ENCODE peak calls at places on chromosome 11, in ten cellular contexts. J is tibial artery, S is thyroid gland, C is cardiac muscle cell, W is mammary epithelial cell, F is uterus, D is psoas muscle, Z is PC-9, G is AG04450, N is A549. L is an unnamed sample.

GRCh38 chr11:92594251-92594650 is 369.6 kb downstream of the FAT3 start:
- DNase-seq in J (no peak), S (no peak), C (no peak), W (no peak), F (no peak), D (no peak), Z (no peak), G (no peak), N (no peak), L (no peak)

GRCh38 chr11:27910186-27910941 is 197.6 kb downstream of the KIF18A start:
- DNase-seq in J (no peak), S (no peak), C (peak), W (peak), F (no peak), D (no peak), Z (peak), G (no peak), N (peak), L (no peak)

GRCh38 chr11:64810891-64811272 is 531 bp upstream of the MEN1 start:
- DNase-seq in J (peak), S (peak), C (no peak), W (no peak), F (no peak), D (no peak), Z (no peak), G (no peak), N (no peak), L (no peak)

GRCh38 chr11:126519653-126520573 is 164.4 kb downstream of the ST3GAL4 start:
- DNase-seq in J (no peak), S (no peak), C (no peak), W (no peak), F (peak), D (no peak), Z (no peak), G (no peak), N (no peak), L (peak)

GRCh38 chr11:115919341-115920086 is 415.3 kb upstream of the CADM1 start:
- DNase-seq in J (no peak), S (peak), C (peak), W (peak), F (no peak), D (no peak), Z (no peak), G (no peak), N (peak), L (no peak)

GRCh38 chr11:416757-417621 is 2.2 kb upstream of the SIGIRR start:
- DNase-seq in J (no peak), S (peak), C (peak), W (peak), F (no peak), D (peak), Z (peak), G (no peak), N (no peak), L (no peak)

GRCh38 chr11:5608778-5609177 is 12.3 kb downstream of the TRIM6 start:
- DNase-seq in J (no peak), S (no peak), C (peak), W (no peak), F (no peak), D (no peak), Z (no peak), G (no peak), N (no peak), L (no peak)

GRCh38 chr11:47106839-47107520 is 69.7 kb downstream of the ARFGAP2 start:
- DNase-seq in J (no peak), S (peak), C (no peak), W (no peak), F (no peak), D (no peak), Z (no peak), G (no peak), N (no peak), L (no peak)

GRCh38 chr11:94876645-94877445 is 96.5 kb downstream of the CWC15 start:
- DNase-seq in J (peak), S (peak), C (peak), W (peak), F (peak), D (peak), Z (no peak), G (peak), N (peak), L (peak)

GRCh38 chr11:110901441-110901840 is 189.2 kb upstream of the ARHGAP20 start:
- DNase-seq in J (no peak), S (no peak), C (no peak), W (no peak), F (no peak), D (no peak), Z (no peak), G (no peak), N (no peak), L (no peak)

GRCh38 chr11:68761801-68762200 is 10.5 kb upstream of the TESMIN start:
- DNase-seq in J (no peak), S (no peak), C (no peak), W (no peak), F (no peak), D (no peak), Z (no peak), G (no peak), N (no peak), L (no peak)

GRCh38 chr11:78606667-78607066 is 32.0 kb upstream of the NARS2 start:
- DNase-seq in J (no peak), S (no peak), C (no peak), W (peak), F (no peak), D (no peak), Z (peak), G (no peak), N (no peak), L (no peak)

GRCh38 chr11:123045101-123045500 is 16.8 kb downstream of the HSPA8 start:
- DNase-seq in J (no peak), S (no peak), C (no peak), W (no peak), F (no peak), D (no peak), Z (no peak), G (no peak), N (no peak), L (no peak)

GRCh38 chr11:77851513-77851912 is 30.6 kb downstream of the AAMDC start:
- DNase-seq in J (no peak), S (no peak), C (peak), W (no peak), F (no peak), D (no peak), Z (no peak), G (no peak), N (no peak), L (no peak)

GRCh38 chr11:67240575-67241389 is 25.5 kb upstream of the GRK2 start:
- DNase-seq in J (peak), S (peak), C (peak), W (peak), F (peak), D (peak), Z (peak), G (peak), N (peak), L (peak)

GRCh38 chr11:119919656-119920055 is 190.7 kb upstream of the NECTIN1 start:
- DNase-seq in J (no peak), S (no peak), C (no peak), W (no peak), F (no peak), D (no peak), Z (no peak), G (no peak), N (no peak), L (no peak)

GRCh38 chr11:68276864-68277263 is 5.1 kb upstream of the C11orf24 start:
- DNase-seq in J (no peak), S (no peak), C (no peak), W (no peak), F (no peak), D (no peak), Z (no peak), G (no peak), N (no peak), L (no peak)

GRCh38 chr11:16402654-16403447 is 46.5 kb upstream of the SOX6 start:
- DNase-seq in J (no peak), S (no peak), C (no peak), W (no peak), F (no peak), D (no peak), Z (no peak), G (no peak), N (no peak), L (no peak)

GRCh38 chr11:73072935-73073481 is 69.1 kb downstream of the FCHSD2 start:
- DNase-seq in J (no peak), S (no peak), C (peak), W (peak), F (no peak), D (no peak), Z (peak), G (no peak), N (peak), L (no peak)

GRCh38 chr11:26247340-26247739 is 84.6 kb upstream of the ANO3 start:
- DNase-seq in J (no peak), S (no peak), C (peak), W (peak), F (no peak), D (no peak), Z (no peak), G (no peak), N (no peak), L (no peak)

GRCh38 chr11:109864834-109865557 is 228.2 kb upstream of the ZC3H12C start:
- DNase-seq in J (no peak), S (no peak), C (peak), W (peak), F (no peak), D (no peak), Z (no peak), G (peak), N (no peak), L (no peak)
- H3K27ac ChIP-seq in J (no peak), S (no peak), C (peak), W (no peak), F (no peak), D (no peak), Z (no peak), G (no peak), N (no peak), L (no peak)

DNA sequence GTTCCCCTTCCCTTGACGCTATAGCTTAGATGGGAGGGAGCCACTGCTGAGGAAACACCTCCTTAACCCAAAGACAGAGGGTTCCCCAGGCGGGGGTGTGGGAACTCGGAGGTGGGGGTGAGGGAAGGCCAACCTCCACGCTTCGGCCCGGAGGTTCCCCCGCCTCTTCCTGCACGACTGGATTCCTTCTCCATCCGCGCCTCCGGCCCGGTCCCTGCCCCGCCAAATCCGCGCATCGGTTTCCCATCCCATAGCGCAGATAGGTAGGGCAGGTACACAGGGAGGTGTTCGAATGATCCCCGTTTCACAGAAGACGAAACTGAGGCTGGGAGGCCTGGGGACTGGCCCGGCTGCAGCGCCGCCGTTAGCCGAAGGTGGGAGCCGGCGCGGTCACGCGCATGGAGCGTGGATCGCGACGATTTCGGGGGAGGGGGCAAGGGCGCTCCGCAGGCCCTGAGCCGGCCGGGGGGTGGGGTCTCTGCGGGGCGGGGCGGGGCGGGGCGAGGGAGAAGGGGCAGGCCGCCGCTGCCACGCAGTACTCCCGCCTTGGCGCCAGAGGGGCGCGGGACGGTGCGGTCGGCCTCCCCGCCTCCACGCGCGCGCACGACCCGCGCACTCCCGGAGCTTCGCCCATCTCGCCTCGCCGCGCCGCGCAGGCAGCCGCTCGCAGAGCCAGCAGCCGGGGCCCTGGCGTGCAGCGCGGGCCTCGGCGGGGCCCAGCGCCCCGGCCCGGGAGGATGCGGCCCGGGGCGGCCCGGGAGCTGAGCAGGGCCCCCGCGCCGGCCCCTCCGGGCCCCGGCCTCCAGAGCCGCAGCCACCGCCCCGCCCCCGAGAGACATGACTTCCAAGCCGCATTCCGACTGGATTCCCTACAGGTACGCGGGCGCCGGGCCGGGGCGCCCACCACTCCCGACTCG is at the start of gene TUB:
- DNase-seq in J (no peak), S (peak), C (peak), W (no peak), F (no peak), D (peak), Z (no peak), G (no peak), N (peak), L (peak)
- H3K27ac ChIP-seq in J (no peak), S (peak), C (no peak), W (no peak), F (peak), D (no peak), Z (no peak), G (peak), N (peak), L (no peak)

DNA sequence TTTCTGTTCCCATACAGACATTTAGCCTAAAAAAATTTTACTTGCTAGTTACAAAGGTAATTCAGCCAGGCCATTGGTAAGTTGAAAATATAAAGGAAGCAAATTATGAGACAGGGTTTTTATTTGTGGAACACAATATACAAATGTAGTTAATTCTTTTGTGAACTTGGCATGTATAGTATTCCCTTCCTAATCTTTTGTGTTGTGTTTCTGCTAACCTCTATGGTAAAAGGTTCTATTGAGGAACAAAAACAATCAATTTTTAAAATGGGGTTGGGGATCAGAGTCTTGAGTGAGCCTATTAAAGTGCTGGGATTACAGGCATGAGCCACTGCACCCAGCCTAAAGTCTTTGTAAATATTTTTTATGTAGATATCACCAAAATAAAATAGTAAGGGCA is 14.1 kb downstream of the SWAP70 start:
- DNase-seq in J (no peak), S (no peak), C (no peak), W (no peak), F (no peak), D (no peak), Z (no peak), G (no peak), N (no peak), L (no peak)
- H3K27ac ChIP-seq in J (no peak), S (no peak), C (no peak), W (no peak), F (no peak), D (no peak), Z (no peak), G (no peak), N (no peak), L (no peak)

GRCh38 chr11:75241036-75241905 is 697 bp downstream of the TPBGL start:
- DNase-seq in J (peak), S (peak), C (peak), W (peak), F (peak), D (peak), Z (no peak), G (peak), N (peak), L (peak)
- H3K27ac ChIP-seq in J (no peak), S (no peak), C (no peak), W (no peak), F (no peak), D (no peak), Z (no peak), G (no peak), N (peak), L (no peak)

DNA sequence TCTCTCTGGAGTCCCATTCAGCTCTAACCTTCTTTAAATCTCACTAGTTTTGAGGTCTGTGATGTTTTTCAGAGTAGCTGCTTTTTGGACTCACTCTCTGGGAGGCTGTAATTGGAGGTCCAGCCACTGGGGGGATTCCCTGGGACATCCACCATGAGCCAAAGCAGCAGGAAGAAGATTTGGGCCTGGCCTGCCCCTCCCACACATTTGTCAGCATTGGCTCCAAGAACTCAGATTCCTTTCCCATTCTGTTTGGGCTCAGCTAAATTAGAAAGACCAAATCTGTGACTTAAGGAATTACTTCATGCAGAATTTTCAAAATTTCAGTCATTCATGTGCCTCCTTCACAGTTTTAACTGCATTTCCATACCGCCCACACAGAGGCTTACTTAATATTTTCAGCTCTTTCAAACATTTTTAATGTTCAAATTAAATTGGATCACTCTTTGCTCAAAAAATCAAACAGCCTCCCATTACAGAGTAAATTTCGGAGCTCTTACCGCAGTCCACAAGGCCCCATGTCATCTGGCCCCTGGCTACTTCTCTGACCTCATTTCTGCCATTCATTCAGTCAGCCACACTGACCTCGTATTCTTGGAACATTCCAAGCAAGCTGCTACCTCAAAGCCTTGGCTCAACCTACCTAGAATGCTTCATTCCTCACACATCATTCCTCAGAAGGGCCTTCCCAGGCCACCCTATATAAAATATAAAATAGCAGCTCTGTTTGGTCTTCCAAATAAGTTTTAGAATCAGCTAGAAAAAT is 54.5 kb upstream of the RRAS2 start:
- DNase-seq in J (peak), S (no peak), C (peak), W (peak), F (peak), D (peak), Z (no peak), G (no peak), N (peak), L (no peak)
- H3K27ac ChIP-seq in J (peak), S (no peak), C (no peak), W (peak), F (peak), D (peak), Z (no peak), G (peak), N (peak), L (peak)

L was measured in aorta.